ENCODE peak calls at places on chromosomes 7 and 10, in eight cellular contexts. K is endodermal cell, E is cardiac muscle cell, S is transverse colon, D is HL-60, V is spleen, H is PC-3, F is HCT116. X is an unnamed sample.

GRCh38 chr10:19449860-19450259 is 366.4 kb upstream of the PLXDC2 start:
- DNase-seq in F (no peak), K (no peak), E (no peak), S (no peak), V (no peak), D (no peak), H (no peak), X (no peak)

GRCh38 chr7:130273081-130273699 is 6.5 kb downstream of the CPA2 start:
- DNase-seq in E (peak), D (peak), H (no peak), F (no peak), S (no peak), V (no peak), K (peak), X (no peak)

GRCh38 chr7:71323726-71324125 is 191.8 kb downstream of the GALNT17 start:
- DNase-seq in S (no peak), F (no peak), E (no peak), V (no peak), H (no peak), D (no peak), K (no peak), X (no peak)

GRCh38 chr7:52639981-52640380 is 395.5 kb upstream of the POM121L12 start:
- DNase-seq in V (no peak), F (no peak), K (peak), E (no peak), S (no peak), D (no peak), H (peak), X (no peak)

GRCh38 chr10:22573820-22574569 is 140.4 kb downstream of the PIP4K2A start:
- DNase-seq in K (peak), D (no peak), H (peak), S (no peak), V (no peak), E (no peak), F (peak), X (no peak)

GRCh38 chr7:130356760-130357611 is 12.4 kb downstream of the CPA5 start:
- DNase-seq in H (peak), K (peak), S (peak), F (peak), E (no peak), V (no peak), D (peak), X (no peak)

GRCh38 chr7:27549621-27550020 is 113.1 kb downstream of the HIBADH start:
- DNase-seq in K (no peak), D (no peak), H (no peak), V (no peak), S (no peak), F (no peak), E (no peak), X (no peak)

GRCh38 chr10:91347529-91347928 is 62.6 kb upstream of the HECTD2 start:
- DNase-seq in S (no peak), D (no peak), K (no peak), H (no peak), F (no peak), V (no peak), E (no peak), X (no peak)

GRCh38 chr7:143394777-143395176 is 13.6 kb downstream of the ZYX start:
- DNase-seq in V (no peak), E (no peak), F (no peak), K (no peak), D (no peak), H (no peak), S (no peak), X (no peak)

GRCh38 chr10:80739963-80740715 is 202.4 kb downstream of the SH2D4B start:
- DNase-seq in K (peak), V (no peak), F (no peak), H (no peak), S (no peak), E (no peak), D (no peak), X (no peak)

GRCh38 chr10:102122450-102122849 is 2.3 kb upstream of the LDB1 start:
- DNase-seq in K (no peak), V (no peak), E (no peak), D (no peak), S (no peak), H (no peak), F (no peak), X (no peak)

GRCh38 chr10:13371879-13372470 is 23.9 kb upstream of the SEPHS1 start:
- DNase-seq in E (peak), H (peak), V (peak), K (peak), F (peak), S (peak), D (peak), X (peak)

DNA sequence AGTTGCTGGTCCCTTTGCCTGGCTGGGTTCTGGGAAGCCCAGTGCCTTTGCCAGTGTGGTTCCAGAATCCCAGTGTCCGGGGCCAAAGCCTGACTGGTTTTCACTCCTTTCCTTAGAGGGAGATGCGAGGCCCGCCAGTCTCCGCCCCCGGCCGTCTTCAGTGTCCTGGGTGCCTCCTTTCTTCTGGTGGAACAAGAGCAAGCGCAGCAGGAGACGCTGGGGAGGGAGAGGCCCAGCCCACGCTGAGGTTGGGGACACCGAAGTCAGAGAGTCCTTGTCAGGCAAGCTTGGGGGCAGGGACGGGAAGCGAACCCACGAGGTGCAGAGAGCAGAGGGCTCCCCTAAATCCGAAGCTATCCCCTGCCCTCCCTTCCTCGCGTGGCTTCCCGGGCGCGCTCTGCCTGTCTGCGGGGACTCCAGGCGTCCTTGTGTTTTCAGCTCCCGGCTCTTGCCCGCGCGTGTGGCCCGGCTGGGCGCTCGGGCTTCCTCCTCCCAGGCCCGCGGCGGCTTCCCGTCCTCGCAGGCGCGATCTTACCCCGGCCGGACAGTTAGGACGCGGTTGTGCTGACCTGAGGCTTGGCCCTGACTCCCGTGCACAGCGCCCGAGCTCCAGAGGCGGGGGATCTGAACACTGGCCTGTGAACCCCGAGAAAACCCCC is 60.6 kb upstream of the UBE3C start:
- DNase-seq in E (peak), D (no peak), K (peak), S (no peak), V (peak), F (no peak), H (no peak), X (no peak)
- H3K4me3 ChIP-seq in E (no peak), D (no peak), K (peak), S (no peak), V (no peak), F (no peak), H (no peak), X (no peak)

GRCh38 chr7:100475549-100475948 is 3.5 kb downstream of the TSC22D4 start:
- DNase-seq in E (peak), S (no peak), F (no peak), D (no peak), K (no peak), V (peak), H (no peak), X (no peak)

GRCh38 chr7:100477871-100478248 is 1.2 kb downstream of the TSC22D4 start:
- DNase-seq in E (no peak), K (no peak), S (no peak), F (no peak), H (no peak), V (no peak), D (no peak), X (no peak)

GRCh38 chr7:100478966-100479660 is at the start of gene TSC22D4:
- DNase-seq in D (peak), H (peak), S (peak), F (peak), E (peak), V (peak), K (peak), X (peak)

GRCh38 chr7:100476108-100476780 is 2.8 kb downstream of the TSC22D4 start:
- DNase-seq in E (peak), K (no peak), D (peak), S (no peak), V (peak), H (no peak), F (no peak), X (no peak)

GRCh38 chr7:100476903-100477870 is 1.8 kb downstream of the TSC22D4 start:
- DNase-seq in H (no peak), F (no peak), V (peak), K (peak), D (peak), E (no peak), S (peak), X (no peak)
- TF ChIP-seq CTCF in H (peak), F (peak), V (peak), K (peak), D (no peak), E (peak), S (no peak), X (peak)

GRCh38 chr7:196283-196682 is 3.9 kb downstream of the FAM20C start:
- DNase-seq in S (no peak), H (no peak), F (no peak), D (no peak), E (no peak), K (no peak), V (no peak), X (no peak)

GRCh38 chr7:193538-194256 is 1.3 kb downstream of the FAM20C start:
- DNase-seq in F (no peak), K (peak), S (no peak), H (no peak), D (no peak), V (no peak), E (no peak), X (no peak)

GRCh38 chr7:195830-196128 is 3.4 kb downstream of the FAM20C start:
- DNase-seq in K (no peak), F (no peak), E (no peak), D (no peak), V (no peak), S (no peak), H (no peak), X (no peak)

GRCh38 chr7:194257-194995 is 2.1 kb downstream of the FAM20C start:
- DNase-seq in S (no peak), H (no peak), D (no peak), F (no peak), K (peak), E (peak), V (no peak), X (no peak)

DNA sequence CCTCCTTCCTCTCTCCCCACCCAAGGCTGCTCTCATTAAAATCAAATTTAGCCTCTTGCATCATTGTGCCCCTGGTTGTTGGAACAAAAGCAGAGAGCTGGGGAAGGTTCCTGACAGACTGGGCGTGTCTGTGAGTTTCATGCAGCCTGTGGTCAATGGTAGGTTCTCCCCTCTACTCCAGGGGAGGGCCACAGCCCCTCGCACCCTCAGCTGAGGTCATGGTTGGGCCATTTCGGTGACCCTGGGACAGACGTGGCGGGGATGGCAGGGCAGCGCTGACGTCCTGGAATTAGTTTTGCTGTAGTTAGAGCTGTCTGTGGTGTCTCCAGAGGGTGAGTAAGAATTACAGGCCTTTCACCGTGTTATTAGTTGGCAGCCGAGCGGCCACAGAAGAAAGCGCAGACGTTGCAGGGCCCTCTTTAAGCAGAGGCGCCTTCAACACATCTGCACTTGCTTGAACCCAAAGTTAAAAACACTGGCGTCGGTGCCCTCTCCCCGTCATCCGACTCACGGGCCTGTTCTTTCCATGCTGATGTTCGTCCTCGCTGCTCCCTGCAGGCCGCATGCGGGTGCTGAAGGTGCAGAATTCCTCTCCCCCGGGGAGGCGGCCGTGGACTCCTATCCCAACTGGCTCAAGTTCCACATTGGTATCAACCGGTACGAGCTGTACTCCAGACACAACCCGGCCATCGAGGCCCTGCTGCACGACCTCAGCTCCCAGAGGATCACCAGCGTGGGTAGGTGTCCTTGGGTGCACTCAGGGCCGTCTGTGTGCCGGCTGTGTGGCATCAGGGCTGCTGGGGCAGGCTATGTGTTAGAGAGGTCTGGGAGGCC is 2.8 kb downstream of the FAM20C start:
- DNase-seq in E (no peak), H (no peak), K (no peak), V (no peak), F (no peak), D (no peak), S (no peak), X (no peak)
- H3K27ac ChIP-seq in E (no peak), H (no peak), K (no peak), V (no peak), F (no peak), D (no peak), S (peak), X (no peak)

GRCh38 chr10:99975942-99976809 is 33.6 kb downstream of the DNMBP start:
- DNase-seq in E (no peak), D (peak), K (no peak), S (no peak), V (no peak), H (no peak), F (no peak), X (no peak)
- H3K4me3 ChIP-seq in E (no peak), D (no peak), K (peak), S (no peak), V (no peak), H (no peak), F (peak), X (no peak)

GRCh38 chr10:24944512-24945255 is 7.7 kb downstream of the PRTFDC1 start:
- DNase-seq in D (no peak), F (peak), E (no peak), S (peak), V (no peak), H (peak), K (peak), X (no peak)
- TF ChIP-seq CTCF in D (no peak), F (peak), E (peak), S (no peak), V (no peak), H (peak), K (no peak), X (no peak)

GRCh38 chr10:33703897-33704825 is 369.7 kb upstream of the NRP1 start:
- DNase-seq in E (peak), F (no peak), D (no peak), K (no peak), H (peak), S (no peak), V (no peak), X (no peak)

GRCh38 chr10:33706191-33706590 is 371.7 kb upstream of the NRP1 start:
- DNase-seq in H (peak), S (peak), K (no peak), D (no peak), E (no peak), F (no peak), V (no peak), X (no peak)

GRCh38 chr10:33706746-33707145 is 372.3 kb upstream of the NRP1 start:
- DNase-seq in H (peak), F (no peak), V (no peak), S (no peak), E (no peak), K (no peak), D (no peak), X (no peak)
- H3K27ac ChIP-seq in H (peak), F (no peak), V (no peak), S (no peak), E (no peak), K (no peak), D (no peak), X (no peak)

GRCh38 chr7:32893225-32893560 is 1.6 kb upstream of the KBTBD2 start:
- DNase-seq in K (no peak), E (no peak), H (no peak), F (no peak), S (no peak), V (no peak), D (no peak), X (no peak)
- H3K4me3 ChIP-seq in K (peak), E (no peak), H (peak), F (peak), S (no peak), V (no peak), D (no peak), X (peak)

DNA sequence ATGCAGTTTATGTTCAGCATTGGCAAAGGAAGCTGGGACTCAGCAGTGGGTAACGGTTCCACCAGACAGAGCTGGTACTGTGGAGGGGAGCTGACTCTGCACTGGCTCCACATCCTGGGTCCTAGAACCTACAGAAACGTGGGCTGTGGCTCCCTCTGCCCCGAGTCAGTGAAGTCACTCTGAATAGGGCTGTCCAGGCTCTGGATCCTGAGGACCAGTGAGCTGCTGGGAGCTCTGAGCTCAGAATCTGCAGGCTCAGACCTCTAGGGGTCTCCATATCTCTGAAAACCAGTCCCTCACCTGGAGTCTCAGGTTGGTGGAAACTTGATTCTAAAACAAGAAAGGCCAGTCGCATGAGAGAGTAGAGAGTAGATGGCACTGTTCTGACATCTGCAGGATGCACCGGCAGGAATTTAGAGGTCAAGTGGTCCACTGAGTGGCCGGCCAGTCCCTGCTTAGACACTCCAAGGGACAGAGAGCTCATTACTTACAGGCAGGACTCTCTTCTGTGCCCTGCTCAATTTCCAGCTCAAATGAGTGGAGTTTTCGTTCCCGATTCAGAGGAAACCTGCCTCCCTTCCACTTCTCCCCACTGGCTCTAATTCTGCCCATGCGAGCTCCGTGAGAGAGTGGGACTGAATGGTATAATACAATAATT is 18.6 kb downstream of the NPFFR1 start:
- DNase-seq in F (peak), H (peak), V (no peak), E (peak), K (peak), D (no peak), S (no peak), X (no peak)
- TF ChIP-seq CTCF in F (peak), H (peak), V (no peak), E (peak), K (peak), D (no peak), S (no peak), X (peak)